ENCODE peak calls at places on chromosomes 12 and 14, in six cellular contexts. P, D, A, B, V and X are unnamed samples.

GRCh38 chr14:104248203-104249055 is 110.0 kb downstream of the KIF26A start:
- DNase-seq in P (no peak), D (no peak), A (no peak), B (no peak), V (no peak), X (no peak)

GRCh38 chr14:57480044-57480443 is 13.6 kb downstream of the CCDC198 start:
- DNase-seq in P (no peak), D (no peak), A (no peak), B (no peak), V (no peak), X (no peak)

GRCh38 chr12:13443498-13443897 is 247.0 kb downstream of the EMP1 start:
- DNase-seq in P (no peak), D (no peak), A (no peak), B (no peak), V (no peak), X (no peak)

GRCh38 chr14:63659726-63660125 is 18.1 kb upstream of the WDR89 start:
- DNase-seq in P (no peak), D (peak), A (no peak), B (no peak), V (no peak), X (no peak)

GRCh38 chr14:77059276-77059934 is 30.9 kb upstream of the IRF2BPL start:
- DNase-seq in P (peak), D (peak), A (peak), B (peak), V (no peak), X (peak)

GRCh38 chr12:93526786-93527428 is 45.6 kb upstream of the SOCS2 start:
- DNase-seq in P (no peak), D (peak), A (peak), B (peak), V (no peak), X (no peak)

GRCh38 chr12:58575281-58575680 is 345.0 kb downstream of the LRIG3 start:
- DNase-seq in P (no peak), D (no peak), A (no peak), B (peak), V (no peak), X (peak)

GRCh38 chr12:94427520-94428381 is 31.9 kb downstream of the CEP83 start:
- DNase-seq in P (no peak), D (no peak), A (no peak), B (peak), V (peak), X (no peak)

GRCh38 chr12:91483471-91483985 is 300.9 kb upstream of the DCN start:
- DNase-seq in P (no peak), D (no peak), A (peak), B (no peak), V (no peak), X (no peak)

GRCh38 chr12:63967358-63967757 is 122.9 kb downstream of the SRGAP1 start:
- DNase-seq in P (no peak), D (no peak), A (no peak), B (peak), V (no peak), X (no peak)

GRCh38 chr12:15278816-15279658 is 43.3 kb upstream of the PTPRO start:
- DNase-seq in P (no peak), D (no peak), A (no peak), B (peak), V (no peak), X (peak)
- TF ChIP-seq CTCF in P (no peak), D (no peak), A (no peak), B (no peak), V (no peak), X (no peak)

GRCh38 chr14:23575086-23575485 is 3.5 kb downstream of the JPH4 start:
- DNase-seq in P (no peak), D (peak), A (no peak), B (no peak), V (no peak), X (no peak)

GRCh38 chr14:23571701-23572523 is 4.3 kb upstream of the AP1G2 start:
- DNase-seq in P (no peak), D (no peak), A (no peak), B (no peak), V (no peak), X (no peak)

GRCh38 chr14:23572841-23573240 is 5.2 kb upstream of the AP1G2 start:
- DNase-seq in P (no peak), D (peak), A (no peak), B (no peak), V (no peak), X (no peak)

GRCh38 chr14:23572524-23572828 is 4.9 kb upstream of the AP1G2 start:
- DNase-seq in P (no peak), D (no peak), A (no peak), B (no peak), V (no peak), X (no peak)

GRCh38 chr14:23573384-23573783 is 5.2 kb downstream of the JPH4 start:
- DNase-seq in P (no peak), D (no peak), A (no peak), B (no peak), V (no peak), X (no peak)
- TF ChIP-seq MYC in P (no peak), D (no peak), A (no peak), B (no peak), V (no peak), X (no peak)

DNA sequence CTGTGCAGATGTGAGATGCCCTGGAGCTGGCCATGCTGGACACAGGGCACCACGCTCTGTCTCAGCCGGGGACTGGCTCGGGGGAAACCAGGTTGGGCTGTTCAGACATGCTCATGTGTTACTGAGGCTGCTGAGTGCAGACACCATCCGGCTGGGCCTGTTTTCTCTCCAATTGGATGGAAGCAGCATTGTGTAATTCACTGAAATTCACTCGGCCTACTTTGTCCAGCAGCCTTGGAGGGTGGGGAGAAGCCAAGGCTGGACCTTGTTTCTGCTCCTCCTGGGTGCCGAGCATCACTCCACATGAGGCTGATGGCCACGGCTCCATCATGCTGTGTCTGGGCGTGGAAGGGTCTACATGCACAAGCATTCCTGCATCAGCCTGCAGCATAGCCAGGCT is 130.7 kb downstream of the SMOC1 start:
- DNase-seq in P (no peak), D (no peak), A (no peak), B (no peak), V (no peak), X (no peak)
- TF ChIP-seq MAX in P (no peak), D (no peak), A (no peak), B (no peak), V (no peak), X (no peak)

DNA sequence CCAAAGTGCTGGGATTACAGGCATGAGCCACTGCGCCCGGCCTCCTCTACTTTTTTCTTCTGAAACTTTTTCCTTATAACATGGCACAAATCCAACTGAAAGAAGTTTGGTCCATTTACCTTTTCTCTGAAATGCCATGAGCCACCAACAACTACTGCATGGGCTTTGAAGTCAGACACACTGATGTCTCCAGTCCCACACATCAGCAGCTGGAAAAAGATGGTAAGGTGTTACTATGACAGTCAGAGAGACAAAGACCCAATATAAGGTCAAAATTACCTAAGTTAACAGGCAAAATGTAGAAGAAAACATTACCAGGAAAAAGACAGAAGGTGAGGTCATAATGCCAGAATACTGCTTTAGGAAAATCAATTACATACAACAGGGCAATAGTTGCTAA is 48.2 kb downstream of the AREL1 start:
- DNase-seq in P (no peak), D (no peak), A (no peak), B (no peak), V (no peak), X (no peak)
- TF ChIP-seq CTCF in P (no peak), D (no peak), A (no peak), B (no peak), V (no peak), X (no peak)

GRCh38 chr12:77115471-77115870 is 50.1 kb upstream of the E2F7 start:
- DNase-seq in P (no peak), D (no peak), A (no peak), B (no peak), V (no peak), X (no peak)

GRCh38 chr12:77118696-77119095 is 53.3 kb upstream of the E2F7 start:
- DNase-seq in P (no peak), D (no peak), A (no peak), B (no peak), V (no peak), X (no peak)

GRCh38 chr12:77120156-77120555 is 54.8 kb upstream of the E2F7 start:
- DNase-seq in P (no peak), D (no peak), A (peak), B (peak), V (no peak), X (no peak)

GRCh38 chr12:77113971-77114370 is 48.6 kb upstream of the E2F7 start:
- DNase-seq in P (no peak), D (no peak), A (no peak), B (peak), V (no peak), X (no peak)

GRCh38 chr12:77116277-77116676 is 50.9 kb upstream of the E2F7 start:
- DNase-seq in P (no peak), D (no peak), A (no peak), B (peak), V (no peak), X (no peak)
- TF ChIP-seq MYC in P (no peak), D (no peak), A (no peak), B (no peak), V (no peak), X (no peak)